ENCODE peak calls at places on chromosomes 1 and 21, in five cellular contexts. One of them, this sample, is unnamed.

GRCh38 chr1:102107441-102107840 is 110.7 kb upstream of the OLFM3 start:
- DNase-seq in right atrium auricular region: no peak
- DNase-seq in OCI-LY7: no peak
- DNase-seq in thoracic aorta: no peak
- DNase-seq in sigmoid colon: no peak
- DNase-seq in this sample: no peak

GRCh38 chr21:27648560-27648959 is 681.7 kb upstream of the ADAMTS5 start:
- DNase-seq in right atrium auricular region: no peak
- DNase-seq in OCI-LY7: no peak
- DNase-seq in thoracic aorta: no peak
- DNase-seq in sigmoid colon: no peak
- DNase-seq in this sample: no peak

GRCh38 chr21:30408782-30409494 is 13.1 kb downstream of the KRTAP13-1 start:
- DNase-seq in right atrium auricular region: no peak
- DNase-seq in OCI-LY7: no peak
- DNase-seq in thoracic aorta: no peak
- DNase-seq in sigmoid colon: no peak
- DNase-seq in this sample: no peak

GRCh38 chr1:63980706-63981407 is 207.0 kb downstream of the ROR1 start:
- DNase-seq in right atrium auricular region: no peak
- DNase-seq in OCI-LY7: no peak
- DNase-seq in thoracic aorta: no peak
- DNase-seq in sigmoid colon: no peak
- DNase-seq in this sample: no peak

GRCh38 chr21:34129039-34129891 is 55.9 kb downstream of the MRPS6 start:
- DNase-seq in right atrium auricular region: peak
- DNase-seq in OCI-LY7: no peak
- DNase-seq in thoracic aorta: peak
- DNase-seq in sigmoid colon: peak
- DNase-seq in this sample: no peak

GRCh38 chr21:28220670-28221069 is 772.0 kb downstream of the LTN1 start:
- DNase-seq in right atrium auricular region: no peak
- DNase-seq in OCI-LY7: no peak
- DNase-seq in thoracic aorta: no peak
- DNase-seq in sigmoid colon: no peak
- DNase-seq in this sample: no peak

GRCh38 chr1:80722611-80723010 is 1078.1 kb upstream of the ADGRL2 start:
- DNase-seq in right atrium auricular region: no peak
- DNase-seq in OCI-LY7: no peak
- DNase-seq in thoracic aorta: no peak
- DNase-seq in sigmoid colon: peak
- DNase-seq in this sample: no peak

GRCh38 chr1:214337536-214337935 is 56.6 kb downstream of the SMYD2 start:
- DNase-seq in right atrium auricular region: no peak
- DNase-seq in OCI-LY7: no peak
- DNase-seq in thoracic aorta: no peak
- DNase-seq in sigmoid colon: no peak
- DNase-seq in this sample: no peak

GRCh38 chr1:9319789-9320519 is 27.3 kb downstream of the SPSB1 start:
- DNase-seq in right atrium auricular region: no peak
- DNase-seq in OCI-LY7: peak
- DNase-seq in thoracic aorta: no peak
- DNase-seq in sigmoid colon: no peak
- DNase-seq in this sample: no peak

GRCh38 chr1:168083456-168084325 is 53.0 kb downstream of the GPR161 start:
- DNase-seq in right atrium auricular region: no peak
- DNase-seq in OCI-LY7: no peak
- DNase-seq in thoracic aorta: no peak
- DNase-seq in sigmoid colon: peak
- DNase-seq in this sample: peak

GRCh38 chr1:37945743-37946702 is 830 bp downstream of the INPP5B start:
- DNase-seq in right atrium auricular region: peak
- DNase-seq in OCI-LY7: no peak
- DNase-seq in thoracic aorta: peak
- DNase-seq in sigmoid colon: peak
- DNase-seq in this sample: peak

GRCh38 chr1:167110586-167110985 is 16.7 kb downstream of the STYXL2 start:
- DNase-seq in right atrium auricular region: no peak
- DNase-seq in OCI-LY7: peak
- DNase-seq in thoracic aorta: no peak
- DNase-seq in sigmoid colon: no peak
- DNase-seq in this sample: no peak

GRCh38 chr21:29656504-29657227 is 283.1 kb downstream of the GRIK1 start:
- DNase-seq in right atrium auricular region: no peak
- DNase-seq in OCI-LY7: no peak
- DNase-seq in thoracic aorta: no peak
- DNase-seq in sigmoid colon: no peak
- DNase-seq in this sample: no peak

DNA sequence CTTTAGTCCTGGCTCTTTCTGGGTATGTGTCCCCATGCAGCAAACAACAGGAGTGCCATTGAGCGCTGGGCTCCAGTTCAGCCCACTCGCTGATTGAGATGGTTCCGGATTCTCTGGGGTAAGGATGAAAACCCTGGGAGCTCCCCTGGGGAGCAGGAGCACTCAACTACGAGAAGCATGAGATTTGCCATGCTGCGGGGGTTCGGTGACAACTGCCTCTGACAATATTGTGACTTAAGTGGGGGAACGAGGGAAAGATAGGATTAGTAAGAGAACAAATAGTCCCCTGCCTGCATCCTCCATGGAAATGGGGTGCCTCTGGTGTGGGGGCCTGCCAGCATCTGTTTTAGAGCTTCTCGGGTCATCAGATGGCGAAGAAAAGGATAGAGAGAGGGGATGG is 123.6 kb upstream of the IPO9 start:
- DNase-seq in right atrium auricular region: no peak
- DNase-seq in OCI-LY7: no peak
- DNase-seq in thoracic aorta: no peak
- DNase-seq in sigmoid colon: peak
- DNase-seq in this sample: no peak
- H3K27ac ChIP-seq in right atrium auricular region: no peak
- H3K27ac ChIP-seq in OCI-LY7: no peak
- H3K27ac ChIP-seq in thoracic aorta: no peak
- H3K27ac ChIP-seq in sigmoid colon: no peak
- H3K27ac ChIP-seq in this sample: no peak

DNA sequence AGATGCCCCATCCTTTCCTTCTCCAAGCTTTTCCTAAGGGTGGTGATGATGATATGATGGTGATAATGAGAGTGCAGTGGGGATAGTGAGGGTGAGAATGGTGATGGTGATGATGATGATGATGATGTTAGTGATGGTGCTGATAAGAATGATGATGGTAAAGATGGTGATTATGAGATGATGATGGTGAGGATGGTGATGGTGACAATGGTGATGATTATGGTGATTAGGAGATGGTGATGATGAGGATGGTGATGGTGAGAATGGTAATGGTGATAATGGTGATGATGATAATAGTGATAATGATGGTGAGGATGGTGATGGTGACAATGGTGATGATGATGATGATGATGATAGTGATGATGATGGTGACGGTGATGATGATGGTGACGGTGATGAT is 4.0 kb downstream of the BSND start:
- DNase-seq in right atrium auricular region: no peak
- DNase-seq in OCI-LY7: no peak
- DNase-seq in thoracic aorta: no peak
- DNase-seq in sigmoid colon: no peak
- DNase-seq in this sample: no peak
- H3K4me3 ChIP-seq in right atrium auricular region: no peak
- H3K4me3 ChIP-seq in OCI-LY7: no peak
- H3K4me3 ChIP-seq in thoracic aorta: no peak
- H3K4me3 ChIP-seq in sigmoid colon: no peak
- H3K4me3 ChIP-seq in this sample: no peak

DNA sequence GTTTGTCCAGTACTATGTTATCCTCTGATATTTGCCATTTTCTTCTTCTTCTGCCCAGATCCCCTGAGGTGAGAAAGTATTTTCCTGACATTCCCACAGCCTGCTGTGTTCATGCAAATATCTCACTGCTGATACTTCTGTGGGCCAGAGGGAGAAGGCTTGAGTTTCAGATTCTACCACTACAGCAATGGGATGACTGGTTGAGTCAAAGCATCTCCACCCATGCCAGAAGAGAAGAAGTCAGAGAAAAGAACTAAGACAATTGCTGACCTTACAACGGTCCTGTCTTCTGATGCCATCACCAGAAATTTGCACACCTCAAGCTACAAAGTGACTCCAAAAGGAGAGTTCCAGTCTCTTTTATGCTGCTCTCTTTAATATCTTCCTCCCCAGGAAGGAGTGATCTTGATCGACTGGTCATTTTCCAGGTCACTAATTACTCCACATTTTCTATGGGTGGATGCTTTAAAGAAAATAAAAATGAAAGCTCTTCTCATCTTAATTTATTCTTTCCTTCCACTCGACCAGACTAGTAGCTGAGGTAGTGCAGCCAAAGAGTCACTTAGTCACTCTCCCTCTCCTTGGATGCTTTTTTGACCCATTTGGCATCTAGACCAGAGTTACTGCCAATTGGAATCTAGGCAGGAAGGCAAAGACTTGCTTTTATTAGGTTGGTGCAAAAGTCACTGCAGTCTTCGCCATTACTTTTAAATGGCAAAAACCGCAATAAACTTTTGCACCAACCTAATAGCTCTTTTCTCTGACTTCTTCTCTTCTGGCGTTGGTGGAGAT is 195.1 kb downstream of the PTPRC start:
- DNase-seq in right atrium auricular region: no peak
- DNase-seq in OCI-LY7: no peak
- DNase-seq in thoracic aorta: no peak
- DNase-seq in sigmoid colon: no peak
- DNase-seq in this sample: no peak
- TF ChIP-seq CTCF in right atrium auricular region: no peak
- TF ChIP-seq CTCF in OCI-LY7: no peak
- TF ChIP-seq CTCF in thoracic aorta: no peak
- TF ChIP-seq CTCF in sigmoid colon: no peak
- TF ChIP-seq CTCF in this sample: no peak

GRCh38 chr1:109152196-109152595 is 38.3 kb downstream of the ELAPOR1 start:
- DNase-seq in right atrium auricular region: no peak
- DNase-seq in OCI-LY7: no peak
- DNase-seq in thoracic aorta: no peak
- DNase-seq in sigmoid colon: no peak
- DNase-seq in this sample: no peak
- H3K27ac ChIP-seq in right atrium auricular region: no peak
- H3K27ac ChIP-seq in OCI-LY7: no peak
- H3K27ac ChIP-seq in thoracic aorta: no peak
- H3K27ac ChIP-seq in sigmoid colon: no peak
- H3K27ac ChIP-seq in this sample: no peak

GRCh38 chr1:3911981-3912808 is 12.1 kb upstream of the C1orf174 start:
- DNase-seq in right atrium auricular region: no peak
- DNase-seq in OCI-LY7: no peak
- DNase-seq in thoracic aorta: no peak
- DNase-seq in sigmoid colon: no peak
- DNase-seq in this sample: peak

GRCh38 chr1:3915551-3916121 is 15.6 kb upstream of the C1orf174 start:
- DNase-seq in right atrium auricular region: no peak
- DNase-seq in OCI-LY7: no peak
- DNase-seq in thoracic aorta: no peak
- DNase-seq in sigmoid colon: no peak
- DNase-seq in this sample: no peak

GRCh38 chr1:3912809-3913685 is 13.0 kb upstream of the C1orf174 start:
- DNase-seq in right atrium auricular region: no peak
- DNase-seq in OCI-LY7: no peak
- DNase-seq in thoracic aorta: no peak
- DNase-seq in sigmoid colon: no peak
- DNase-seq in this sample: peak

GRCh38 chr1:3914911-3915310 is 14.8 kb upstream of the C1orf174 start:
- DNase-seq in right atrium auricular region: no peak
- DNase-seq in OCI-LY7: no peak
- DNase-seq in thoracic aorta: no peak
- DNase-seq in sigmoid colon: no peak
- DNase-seq in this sample: no peak

GRCh38 chr1:3914331-3914851 is 14.3 kb upstream of the C1orf174 start:
- DNase-seq in right atrium auricular region: no peak
- DNase-seq in OCI-LY7: no peak
- DNase-seq in thoracic aorta: no peak
- DNase-seq in sigmoid colon: no peak
- DNase-seq in this sample: no peak
- H3K4me3 ChIP-seq in right atrium auricular region: no peak
- H3K4me3 ChIP-seq in OCI-LY7: no peak
- H3K4me3 ChIP-seq in thoracic aorta: no peak
- H3K4me3 ChIP-seq in sigmoid colon: no peak
- H3K4me3 ChIP-seq in this sample: no peak